ENCODE peak calls at places on chromosomes 16 and 17, in ten cellular contexts. H is anterior cingulate cortex, R is fibroblast of lung, C is thoracic aorta, E is SHP77, Y is fibroblast of mammary gland, U is lower lobe of right lung, W is type B pancreatic cell, I is body of pancreas, J is NCI-H345. Z is an unnamed sample.

GRCh38 chr16:53865492-53865863 is 161.5 kb downstream of the FTO start:
- DNase-seq in W (no peak), Y (peak; percentile 69), C (no peak), I (no peak), H (no peak), J (no peak), U (no peak), E (no peak), R (no peak), Z (peak; percentile 60)

GRCh38 chr17:21098934-21099687 is 27.7 kb upstream of the DHRS7B start:
- DNase-seq in H (no peak), R (peak; percentile 69), U (peak; percentile 63), W (no peak), J (peak; percentile 80), E (peak; percentile 99), I (peak; percentile 19), C (no peak), Y (peak; percentile 83), Z (peak; percentile 77)

GRCh38 chr16:20740007-20740883 is 1.4 kb downstream of the THUMPD1 start:
- DNase-seq in U (no peak), E (no peak), C (no peak), J (no peak), Y (peak; percentile 12), H (no peak), R (no peak), I (peak; percentile 21), W (no peak), Z (peak; percentile 25)

GRCh38 chr17:48215583-48216139 is 108.1 kb downstream of the SNX11 start:
- DNase-seq in C (no peak), J (peak; percentile 79), R (peak; percentile 56), E (peak; percentile 90), Y (peak; percentile 48), H (no peak), I (no peak), U (no peak), W (no peak), Z (peak; percentile 69)

GRCh38 chr16:1580956-1581355 is 30.9 kb downstream of the IFT140 start:
- DNase-seq in R (no peak), I (no peak), E (peak; percentile 40), H (no peak), U (no peak), J (peak; percentile 91), W (no peak), C (no peak), Y (no peak), Z (no peak)

GRCh38 chr17:48882272-48882671 is 10.3 kb upstream of the ATP5MC1 start:
- DNase-seq in H (no peak), R (no peak), J (no peak), E (no peak), Y (no peak), C (no peak), I (no peak), W (no peak), U (no peak), Z (no peak)

GRCh38 chr16:7763111-7763510 is 430.5 kb downstream of the RBFOX1 start:
- DNase-seq in J (no peak), Y (no peak), R (no peak), C (no peak), W (no peak), H (no peak), I (no peak), E (no peak), U (no peak), Z (no peak)

GRCh38 chr17:7627250-7628121 is at the start of gene SAT2:
- DNase-seq in J (peak; percentile 90), I (peak; percentile 92), C (peak; percentile 80), W (peak; percentile 97), U (peak; percentile 95), E (peak; percentile 97), Y (peak; percentile 94), H (peak; percentile 77), R (peak; percentile 95), Z (peak; percentile 97)

GRCh38 chr17:7851438-7852261 is 3.2 kb upstream of the TMEM88 start:
- DNase-seq in I (peak; percentile 96), W (peak; percentile 94), H (peak; percentile 50), E (peak; percentile 95), R (peak; percentile 85), U (peak; percentile 94), Y (peak; percentile 85), J (peak; percentile 88), C (no peak), Z (peak; percentile 91)

GRCh38 chr17:44522883-44523671 is 19.9 kb upstream of the GPATCH8 start:
- DNase-seq in Y (peak; percentile 70), H (no peak), C (no peak), I (peak; percentile 80), R (peak; percentile 48), U (peak; percentile 81), W (no peak), J (peak; percentile 34), E (peak; percentile 75), Z (peak; percentile 80)

GRCh38 chr17:74212262-74212912 is 984 bp upstream of the TTYH2 start:
- DNase-seq in W (no peak), C (no peak), H (no peak), R (peak; percentile 26), U (peak; percentile 61), Y (peak; percentile 38), I (peak; percentile 28), J (no peak), E (no peak), Z (no peak)

GRCh38 chr17:49696233-49696761 is 11.5 kb downstream of the SLC35B1 start:
- DNase-seq in U (no peak), R (no peak), H (no peak), C (no peak), J (no peak), I (no peak), W (no peak), Y (no peak), E (no peak), Z (no peak)

GRCh38 chr17:48907713-48908046 is 527 bp upstream of the UBE2Z start:
- DNase-seq in I (no peak), U (no peak), H (no peak), J (peak; percentile 39), Y (peak; percentile 65), E (no peak), W (no peak), R (peak; percentile 69), C (no peak), Z (peak; percentile 82)